ENCODE peak calls at places on chromosome 16, in ten cellular contexts. E, X, Z, I, P, T, H, O, N and U are unnamed samples.

GRCh38 chr16:31404353-31405064 is 11.4 kb downstream of the ITGAD start:
- DNase-seq in E (peak), X (no peak), Z (no peak), I (no peak), P (peak), T (no peak), H (no peak), O (peak), N (no peak), U (peak)

GRCh38 chr16:84585886-84586285 is 32.0 kb downstream of the COTL1 start:
- DNase-seq in E (peak), X (no peak), Z (peak), I (no peak), P (no peak), T (peak), H (no peak), O (peak), N (no peak), U (no peak)

GRCh38 chr16:8908779-8909468 is 26.8 kb downstream of the LITAFD start:
- DNase-seq in E (no peak), X (no peak), Z (no peak), I (no peak), P (no peak), T (no peak), H (no peak), O (no peak), N (no peak), U (no peak)

GRCh38 chr16:52649870-52650269 is 102.9 kb upstream of the TOX3 start:
- DNase-seq in E (no peak), X (no peak), Z (no peak), I (no peak), P (no peak), T (no peak), H (no peak), O (no peak), N (no peak), U (no peak)

GRCh38 chr16:57976331-57976796 is 5.4 kb upstream of the CNGB1 start:
- DNase-seq in E (peak), X (no peak), Z (peak), I (no peak), P (no peak), T (no peak), H (no peak), O (no peak), N (no peak), U (no peak)

GRCh38 chr16:82641336-82641984 is 14.7 kb downstream of the CDH13 start:
- DNase-seq in E (peak), X (peak), Z (no peak), I (no peak), P (peak), T (no peak), H (no peak), O (no peak), N (no peak), U (no peak)

GRCh38 chr16:85611455-85612190 is 1.5 kb upstream of the GSE1 start:
- DNase-seq in E (peak), X (peak), Z (peak), I (peak), P (peak), T (peak), H (peak), O (peak), N (peak), U (no peak)

GRCh38 chr16:8678068-8678927 is 3.9 kb downstream of the ABAT start:
- DNase-seq in E (peak), X (peak), Z (no peak), I (no peak), P (peak), T (no peak), H (no peak), O (peak), N (no peak), U (no peak)

GRCh38 chr16:1312459-1312801 is 3.0 kb downstream of the UBE2I start:
- DNase-seq in E (no peak), X (no peak), Z (no peak), I (peak), P (no peak), T (no peak), H (no peak), O (no peak), N (no peak), U (no peak)
- H3K4me3 ChIP-seq in E (no peak), X (no peak), Z (peak), I (no peak), P (peak), T (no peak), H (peak), O (no peak), N (no peak), U (peak)

DNA sequence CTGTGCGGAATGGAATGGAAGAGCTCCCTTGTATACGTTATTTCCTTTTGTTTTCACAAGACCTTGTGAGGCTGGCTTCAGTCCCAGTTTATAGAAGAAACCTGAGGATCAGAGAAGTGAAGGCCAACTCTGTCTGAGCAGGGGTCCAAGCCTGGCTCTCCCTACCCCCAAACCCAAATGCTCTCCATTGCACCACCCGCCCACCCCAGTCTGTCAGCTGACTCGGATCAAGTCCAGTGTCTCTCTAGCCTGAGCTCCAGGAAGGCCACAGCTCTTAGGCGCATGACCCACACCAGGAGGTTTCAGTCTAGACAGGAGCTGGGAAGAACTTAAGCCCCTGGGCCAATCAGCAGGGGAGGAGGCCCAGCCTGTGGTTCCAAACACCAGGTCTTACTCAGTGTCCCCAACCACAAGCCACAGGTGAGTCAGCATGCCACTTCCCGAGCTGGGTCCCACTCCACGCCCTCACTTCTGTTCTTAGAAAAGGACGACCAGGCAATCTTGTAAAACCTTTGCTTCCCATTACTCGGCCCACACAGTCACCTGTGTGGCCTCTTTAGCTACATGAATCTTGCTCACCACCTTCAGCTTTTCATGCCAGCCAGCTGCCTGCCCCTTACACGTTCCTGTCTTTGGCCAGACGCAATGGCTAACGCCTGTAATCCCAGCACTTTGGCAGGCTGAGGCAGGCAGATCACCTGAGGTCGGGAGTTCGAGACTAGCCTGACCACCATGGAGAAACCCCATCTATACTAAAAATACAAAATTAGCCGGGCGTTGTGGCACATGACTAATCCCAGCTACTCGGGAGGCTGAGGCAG is 27.8 kb downstream of the TK2 start:
- DNase-seq in E (peak), X (peak), Z (no peak), I (no peak), P (peak), T (no peak), H (no peak), O (no peak), N (no peak), U (no peak)
- H3K4me3 ChIP-seq in E (no peak), X (no peak), Z (no peak), I (no peak), P (no peak), T (no peak), H (no peak), O (no peak), N (no peak), U (no peak)

DNA sequence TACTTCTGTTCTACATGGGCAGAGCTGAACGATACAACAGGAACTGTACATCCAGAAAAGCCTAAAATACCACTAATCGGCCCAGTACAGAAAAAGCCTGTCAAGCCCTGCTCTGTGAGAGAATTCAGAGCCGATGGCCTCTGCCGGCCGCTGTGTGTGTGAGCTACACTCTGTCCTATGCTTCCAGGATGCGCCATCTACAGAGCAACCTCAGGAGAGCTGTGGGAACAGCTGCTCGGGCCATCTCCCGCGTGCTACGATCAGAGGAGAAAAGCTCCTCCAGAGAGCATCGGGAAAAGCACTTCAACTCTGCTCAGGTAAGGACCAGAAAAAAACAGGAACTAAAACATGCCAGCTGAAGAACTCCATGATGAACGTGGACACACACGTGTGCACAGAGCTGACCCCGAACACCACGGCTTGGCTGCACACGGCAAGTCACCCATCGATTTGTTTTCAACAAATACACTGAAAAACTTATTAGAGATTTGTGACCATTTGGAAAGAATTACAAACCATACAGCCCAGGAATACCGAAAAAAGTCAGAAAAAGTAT is 115.9 kb downstream of the ANKRD11 start:
- DNase-seq in E (peak), X (peak), Z (peak), I (no peak), P (peak), T (peak), H (no peak), O (peak), N (no peak), U (no peak)
- H3K4me3 ChIP-seq in E (no peak), X (no peak), Z (no peak), I (no peak), P (no peak), T (no peak), H (no peak), O (no peak), N (no peak), U (no peak)

GRCh38 chr16:20399185-20399584 is 5.4 kb downstream of the PDILT start:
- DNase-seq in E (no peak), X (no peak), Z (no peak), I (no peak), P (no peak), T (no peak), H (no peak), O (no peak), N (no peak), U (no peak)
- H3K4me3 ChIP-seq in E (no peak), X (no peak), Z (no peak), I (no peak), P (no peak), T (no peak), H (no peak), O (no peak), N (no peak), U (no peak)

DNA sequence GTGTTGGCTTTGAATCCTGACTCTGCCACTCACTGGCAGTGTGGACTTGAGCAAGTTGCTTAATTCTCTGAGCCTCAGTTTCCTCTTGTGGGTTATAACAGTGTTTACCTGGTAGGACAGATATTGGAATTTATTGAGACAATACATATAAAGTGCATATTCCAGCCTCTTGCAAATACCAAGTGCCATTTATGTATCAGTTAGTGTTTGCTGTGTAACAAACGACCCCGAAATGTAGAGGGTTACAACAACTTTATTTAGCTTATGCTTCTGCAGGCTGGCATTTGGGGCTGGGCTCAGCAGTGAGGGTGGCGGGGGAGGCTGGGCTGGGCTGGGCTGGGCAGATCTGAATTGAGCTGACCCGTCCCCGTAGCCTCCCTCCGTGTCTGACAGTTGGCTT is 42.4 kb upstream of the IL21R start:
- DNase-seq in E (no peak), X (no peak), Z (no peak), I (no peak), P (no peak), T (no peak), H (no peak), O (no peak), N (no peak), U (no peak)
- H3K4me3 ChIP-seq in E (no peak), X (no peak), Z (no peak), I (no peak), P (no peak), T (no peak), H (no peak), O (no peak), N (no peak), U (no peak)

DNA sequence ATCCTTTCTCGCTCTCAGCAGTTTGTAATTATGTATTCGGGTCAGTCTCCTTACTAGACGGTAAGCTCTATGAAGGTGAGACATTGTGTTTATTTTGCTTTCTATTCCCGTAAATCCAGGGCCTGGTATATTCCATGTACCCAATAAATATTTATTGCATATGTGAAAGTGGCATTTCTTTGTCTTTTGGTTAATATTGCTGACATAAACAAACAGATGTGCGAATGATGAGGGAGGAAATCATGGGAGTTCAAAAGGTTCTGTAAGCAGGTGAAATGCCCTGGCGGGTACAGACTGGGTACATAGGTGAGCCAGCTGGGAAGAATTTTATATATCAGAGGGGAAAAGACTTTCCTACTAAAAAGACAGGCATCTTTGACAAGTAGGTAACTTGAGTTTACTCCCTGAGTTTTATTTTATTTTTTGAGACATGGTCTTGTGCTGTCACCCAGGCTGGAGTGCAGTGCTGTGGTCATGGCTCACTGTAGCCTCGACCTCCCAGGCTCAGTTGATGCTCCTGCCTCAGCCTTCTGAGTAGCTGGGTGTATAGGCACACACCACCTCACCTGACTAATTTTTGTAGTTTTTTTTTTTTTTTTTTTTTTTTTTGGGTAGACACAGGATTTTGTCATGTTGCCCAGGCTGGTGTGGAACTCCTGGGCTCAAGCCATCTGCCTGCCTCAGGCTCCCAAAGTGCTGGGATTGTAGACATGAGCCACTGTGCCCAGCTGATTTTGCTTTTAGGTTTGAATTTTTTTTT is 5.7 kb upstream of the METTL9 start:
- DNase-seq in E (no peak), X (no peak), Z (no peak), I (no peak), P (no peak), T (no peak), H (no peak), O (no peak), N (no peak), U (no peak)
- H3K4me3 ChIP-seq in E (no peak), X (no peak), Z (no peak), I (no peak), P (no peak), T (no peak), H (no peak), O (no peak), N (no peak), U (no peak)

GRCh38 chr16:86665929-86666328 is 87.6 kb downstream of the FOXL1 start:
- DNase-seq in E (no peak), X (no peak), Z (no peak), I (no peak), P (no peak), T (no peak), H (no peak), O (no peak), N (no peak), U (no peak)

GRCh38 chr16:86663691-86664517 is 85.6 kb downstream of the FOXL1 start:
- DNase-seq in E (peak), X (peak), Z (no peak), I (no peak), P (peak), T (no peak), H (no peak), O (peak), N (no peak), U (no peak)

GRCh38 chr16:86665319-86665675 is 86.9 kb downstream of the FOXL1 start:
- DNase-seq in E (peak), X (peak), Z (no peak), I (no peak), P (peak), T (no peak), H (no peak), O (peak), N (no peak), U (no peak)

GRCh38 chr16:86662740-86663139 is 84.4 kb downstream of the FOXL1 start:
- DNase-seq in E (no peak), X (no peak), Z (no peak), I (no peak), P (no peak), T (no peak), H (no peak), O (no peak), N (no peak), U (no peak)

GRCh38 chr16:86664518-86665318 is 86.4 kb downstream of the FOXL1 start:
- DNase-seq in E (peak), X (peak), Z (no peak), I (no peak), P (peak), T (peak), H (no peak), O (peak), N (peak), U (no peak)
- H3K4me3 ChIP-seq in E (no peak), X (no peak), Z (no peak), I (no peak), P (peak), T (no peak), H (no peak), O (peak), N (no peak), U (no peak)

GRCh38 chr16:3086596-3087242 is 12.4 kb downstream of the ZSCAN10 start:
- DNase-seq in E (no peak), X (no peak), Z (no peak), I (peak), P (no peak), T (no peak), H (no peak), O (no peak), N (no peak), U (no peak)
- H3K4me3 ChIP-seq in E (no peak), X (no peak), Z (no peak), I (no peak), P (no peak), T (no peak), H (peak), O (no peak), N (peak), U (no peak)

GRCh38 chr16:10122026-10122425 is 60.2 kb downstream of the GRIN2A start:
- DNase-seq in E (no peak), X (no peak), Z (no peak), I (no peak), P (peak), T (no peak), H (no peak), O (no peak), N (no peak), U (no peak)
- H3K4me3 ChIP-seq in E (no peak), X (no peak), Z (peak), I (no peak), P (no peak), T (no peak), H (no peak), O (no peak), N (peak), U (no peak)

GRCh38 chr16:51156836-51157235 is 5.8 kb upstream of the SALL1 start:
- DNase-seq in E (no peak), X (no peak), Z (no peak), I (no peak), P (no peak), T (no peak), H (no peak), O (no peak), N (no peak), U (no peak)
- H3K4me3 ChIP-seq in E (no peak), X (no peak), Z (peak), I (no peak), P (no peak), T (no peak), H (no peak), O (no peak), N (no peak), U (no peak)